ENCODE peak calls at places on chromosome 20, in seven cellular contexts. W is SJSA1; N is CD8-positive, alpha-beta memory T cell; K is IMR-90; R is skeletal muscle cell; L is colonic mucosa; T is brain microvascular endothelial cell. D is an unnamed sample.

GRCh38 chr20:2108987-2109386 is 7.4 kb downstream of the STK35 start:
- DNase-seq in W (peak), N (no peak), K (peak), R (peak), L (no peak), T (peak), D (no peak)

GRCh38 chr20:45085867-45086266 is 15.1 kb downstream of the KCNS1 start:
- DNase-seq in W (no peak), N (no peak), K (no peak), R (no peak), L (no peak), T (no peak), D (no peak)

GRCh38 chr20:49187330-49188100 is 619 bp downstream of the STAU1 start:
- DNase-seq in W (no peak), N (peak), K (no peak), R (no peak), L (peak), T (no peak), D (peak)

GRCh38 chr20:55200317-55200716 is 724.9 kb downstream of the DOK5 start:
- DNase-seq in W (no peak), N (no peak), K (no peak), R (no peak), L (no peak), T (no peak), D (no peak)

GRCh38 chr20:2619337-2619736 is 33.1 kb upstream of the NOP56 start:
- DNase-seq in W (no peak), N (no peak), K (no peak), R (no peak), L (no peak), T (no peak), D (no peak)

GRCh38 chr20:19858972-19859371 is 100.9 kb downstream of the RIN2 start:
- DNase-seq in W (no peak), N (no peak), K (peak), R (peak), L (peak), T (peak), D (no peak)

GRCh38 chr20:19827818-19828217 is 69.8 kb downstream of the RIN2 start:
- DNase-seq in W (no peak), N (no peak), K (no peak), R (no peak), L (peak), T (no peak), D (no peak)

GRCh38 chr20:52789716-52790115 is 182.4 kb upstream of the TSHZ2 start:
- DNase-seq in W (no peak), N (no peak), K (no peak), R (no peak), L (no peak), T (no peak), D (no peak)

GRCh38 chr20:2693286-2693995 is 861 bp downstream of the EBF4 start:
- DNase-seq in W (peak), N (peak), K (no peak), R (no peak), L (no peak), T (no peak), D (no peak)

GRCh38 chr20:49768204-49769124 is 44.2 kb upstream of the SLC9A8 start:
- DNase-seq in W (no peak), N (no peak), K (peak), R (peak), L (peak), T (peak), D (peak)

GRCh38 chr20:17568045-17568788 is 1.7 kb upstream of the DSTN start:
- DNase-seq in W (no peak), N (no peak), K (no peak), R (no peak), L (no peak), T (no peak), D (no peak)

GRCh38 chr20:15387228-15387627 is 1049.8 kb upstream of the FLRT3 start:
- DNase-seq in W (no peak), N (no peak), K (no peak), R (no peak), L (no peak), T (no peak), D (no peak)

GRCh38 chr20:60055740-60056139 is 97.5 kb downstream of the CDH26 start:
- DNase-seq in W (no peak), N (peak), K (no peak), R (no peak), L (no peak), T (no peak), D (no peak)
- H3K4me3 ChIP-seq in W (no peak), N (peak), K (no peak), R (peak), L (no peak), T (no peak), D (no peak)

DNA sequence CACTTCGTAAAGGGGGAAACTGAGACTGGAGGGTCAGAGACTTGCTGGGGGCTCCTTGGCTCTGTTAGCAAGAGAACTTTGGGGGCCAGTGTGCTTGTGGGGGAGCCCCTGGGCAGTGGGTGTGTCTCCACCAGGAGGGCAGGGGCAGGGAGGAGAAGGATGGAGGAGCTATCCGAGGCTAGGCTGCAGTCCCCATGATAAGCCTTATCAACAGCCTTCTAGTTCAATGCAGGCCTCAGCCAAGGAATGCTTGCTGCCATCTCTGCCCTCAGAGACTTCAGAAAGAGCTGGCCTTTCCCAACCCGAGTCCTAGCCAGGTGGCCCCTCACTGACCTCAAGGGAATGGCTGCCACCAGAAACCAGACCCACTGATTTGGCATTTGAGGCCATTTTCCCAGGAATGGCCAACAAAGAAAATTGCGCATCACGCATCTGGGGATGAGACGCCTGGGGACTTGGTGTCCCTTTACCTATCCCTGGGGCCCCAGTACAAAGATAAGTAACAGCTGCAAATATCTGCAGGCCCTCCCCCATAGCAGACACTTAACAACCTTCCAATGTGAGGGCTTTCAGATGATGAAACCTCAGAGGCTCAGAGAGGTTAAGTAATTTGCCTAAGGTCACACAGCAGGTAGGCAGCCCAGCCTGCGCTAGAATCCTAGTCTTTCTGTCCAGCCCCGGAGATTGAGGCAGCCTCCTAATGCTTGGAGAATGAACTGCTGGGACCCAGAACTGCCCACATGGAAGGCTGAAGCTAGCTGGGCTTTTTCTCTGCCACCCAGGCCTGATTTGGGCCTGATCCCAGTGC is 4.9 kb downstream of the TGM2 start:
- DNase-seq in W (no peak), N (no peak), K (no peak), R (no peak), L (no peak), T (no peak), D (no peak)
- H3K4me3 ChIP-seq in W (no peak), N (no peak), K (no peak), R (no peak), L (no peak), T (peak), D (no peak)

DNA sequence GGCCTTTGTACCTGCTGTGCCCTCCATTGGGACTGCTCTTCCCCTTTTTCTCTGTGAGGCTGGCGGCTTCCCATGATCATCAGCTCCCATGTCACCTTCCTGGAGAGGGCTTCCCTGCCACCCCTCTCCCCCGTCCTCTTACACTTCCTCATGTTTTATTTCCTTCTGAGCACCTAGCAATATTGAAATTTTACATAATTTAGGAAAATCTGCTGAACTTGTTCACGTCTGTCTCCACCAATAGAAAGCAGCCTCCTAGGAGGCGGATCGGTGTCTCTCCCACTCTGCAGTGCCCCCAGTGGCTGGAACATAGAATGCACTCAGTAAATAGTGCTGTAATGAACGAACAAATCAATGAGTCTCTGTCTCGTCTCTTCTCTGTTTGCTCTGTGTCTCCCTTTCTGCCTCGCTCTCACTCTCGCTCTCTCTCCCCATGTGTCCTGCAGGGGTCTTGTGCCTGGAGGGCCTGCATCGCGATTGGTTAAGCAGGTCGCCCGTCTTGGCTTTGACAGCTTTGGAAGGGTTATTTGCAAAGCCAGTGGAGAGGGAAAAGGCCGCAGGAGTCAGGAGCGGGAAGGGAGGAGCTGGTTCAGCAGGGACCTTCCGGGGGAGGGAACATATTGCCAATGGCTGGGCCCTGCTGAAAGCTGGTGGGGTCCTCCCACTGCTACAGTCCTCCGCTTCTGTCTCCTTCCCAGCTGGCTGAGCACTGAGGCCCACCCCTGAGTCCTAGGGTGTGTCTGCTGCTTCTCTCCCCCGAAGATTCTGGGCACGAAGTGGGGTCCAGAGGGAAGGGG is 12.1 kb upstream of the OCSTAMP start:
- DNase-seq in W (peak), N (peak), K (peak), R (no peak), L (peak), T (peak), D (peak)
- H3K4me3 ChIP-seq in W (no peak), N (peak), K (peak), R (peak), L (peak), T (peak), D (no peak)

GRCh38 chr20:31515775-31516107 is 1.5 kb downstream of the HM13 start:
- DNase-seq in W (no peak), N (no peak), K (no peak), R (no peak), L (no peak), T (no peak), D (no peak)
- H3K4me3 ChIP-seq in W (peak), N (peak), K (peak), R (peak), L (peak), T (peak), D (no peak)

DNA sequence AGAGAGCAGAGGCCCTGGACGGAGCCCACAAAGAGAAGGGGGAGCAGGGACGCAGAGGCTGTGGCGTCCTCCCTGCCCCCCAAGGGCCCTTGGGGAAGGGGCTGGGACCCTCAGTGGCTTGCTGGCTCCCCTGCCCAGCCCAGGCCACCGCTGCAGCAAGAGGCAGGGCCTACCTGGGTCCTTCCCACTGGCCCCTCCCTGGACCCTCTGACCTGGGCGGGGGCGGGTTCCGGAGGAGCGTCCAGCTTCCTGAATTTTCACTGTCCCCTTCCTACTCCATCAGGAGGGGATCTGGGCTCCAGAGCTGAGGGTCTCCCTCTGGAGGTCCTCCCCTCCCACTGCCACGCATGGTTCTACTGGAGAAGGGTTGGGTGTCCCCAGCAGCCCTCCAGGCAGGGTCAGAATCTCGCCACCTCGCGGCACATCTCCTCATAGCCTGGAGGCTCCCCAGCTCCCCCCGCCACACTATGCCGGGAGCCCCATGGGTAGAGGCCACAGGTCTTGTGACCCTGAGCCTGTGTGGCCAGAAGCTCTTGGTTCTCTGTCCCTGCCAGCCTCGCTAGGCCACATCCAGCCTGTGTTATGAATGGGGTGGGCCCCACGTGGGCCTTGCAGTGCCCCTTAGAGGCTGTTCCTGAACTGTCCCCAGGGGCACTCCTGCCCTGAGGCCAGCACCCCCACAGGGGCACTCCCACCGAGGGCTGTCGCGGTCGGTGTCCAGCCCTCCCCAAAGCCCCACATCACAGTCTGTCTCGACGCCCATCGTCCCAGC is 1.0 kb upstream of the SOX18 start:
- DNase-seq in W (peak), N (no peak), K (no peak), R (no peak), L (no peak), T (no peak), D (no peak)
- H3K4me3 ChIP-seq in W (peak), N (no peak), K (no peak), R (no peak), L (no peak), T (no peak), D (no peak)

GRCh38 chr20:23287366-23288190 is 63.0 kb upstream of the NXT1 start:
- DNase-seq in W (no peak), N (no peak), K (no peak), R (no peak), L (no peak), T (no peak), D (no peak)
- H3K4me3 ChIP-seq in W (no peak), N (no peak), K (no peak), R (no peak), L (no peak), T (no peak), D (no peak)

DNA sequence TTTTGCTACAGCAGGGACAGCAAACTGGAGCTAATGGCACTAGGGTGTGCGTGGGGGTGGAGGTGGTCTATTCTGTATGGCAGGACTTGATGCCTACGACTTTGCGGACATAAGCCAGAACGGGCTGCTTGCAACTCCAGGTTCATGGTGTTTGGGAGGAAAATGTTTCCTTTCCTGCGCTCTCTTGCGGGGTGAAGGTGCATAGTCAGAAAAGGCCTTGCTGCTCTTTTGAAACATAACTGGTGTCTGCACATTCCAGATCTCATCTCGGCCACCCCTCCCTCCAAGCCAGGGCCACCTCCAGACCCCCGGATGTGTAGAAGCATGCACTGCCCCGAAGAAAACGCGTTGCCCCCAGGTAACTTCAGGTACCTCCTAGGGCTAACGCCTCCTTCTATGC is 8.1 kb downstream of the FOXA2 start:
- DNase-seq in W (no peak), N (no peak), K (no peak), R (no peak), L (no peak), T (no peak), D (no peak)
- H3K4me3 ChIP-seq in W (no peak), N (no peak), K (no peak), R (no peak), L (no peak), T (no peak), D (no peak)